ENCODE peak calls at places on chromosomes 6 and 20, in six cellular contexts. J is posterior cingulate gyrus, Z is left cardiac atrium, S is RWPE1, O is right cardiac atrium, D is non-pigmented ciliary epithelial cell. A is an unnamed sample.

GRCh38 chr20:49398401-49399144 is 83.9 kb downstream of the KCNB1 start:
- DNase-seq in J (no peak), Z (no peak), S (peak; percentile 36), O (no peak), D (no peak), A (no peak)

GRCh38 chr6:138374815-138375214 is 2.9 kb upstream of the SMIM28 start:
- DNase-seq in J (no peak), Z (no peak), S (no peak), O (no peak), D (no peak), A (no peak)

GRCh38 chr6:5767471-5767870 is 239.3 kb downstream of the NRN1 start:
- DNase-seq in J (no peak), Z (no peak), S (no peak), O (no peak), D (no peak), A (no peak)

GRCh38 chr6:110951986-110952794 is 6.3 kb upstream of the GTF3C6 start:
- DNase-seq in J (no peak), Z (no peak), S (peak; percentile 69), O (no peak), D (no peak), A (no peak)

GRCh38 chr6:157962601-157963084 is 19.0 kb upstream of the SYNJ2 start:
- DNase-seq in J (no peak), Z (no peak), S (no peak), O (no peak), D (peak; percentile 53), A (no peak)

GRCh38 chr6:90194371-90194841 is 102.2 kb downstream of the BACH2 start:
- DNase-seq in J (no peak), Z (no peak), S (no peak), O (no peak), D (peak; percentile 72), A (no peak)

GRCh38 chr6:71043902-71044301 is 87.0 kb upstream of the B3GAT2 start:
- DNase-seq in J (no peak), Z (no peak), S (no peak), O (no peak), D (no peak), A (no peak)

GRCh38 chr6:341914-342831 is 49.4 kb upstream of the IRF4 start:
- DNase-seq in J (no peak), Z (no peak), S (no peak), O (no peak), D (no peak), A (no peak)

GRCh38 chr20:44465001-44465560 is 10.6 kb upstream of the TTPAL start:
- DNase-seq in J (no peak), Z (no peak), S (no peak), O (no peak), D (no peak), A (no peak)

GRCh38 chr6:155493694-155494143 is 38.1 kb upstream of the NOX3 start:
- DNase-seq in J (no peak), Z (peak; percentile 40), S (peak; percentile 95), O (peak; percentile 46), D (peak; percentile 100), A (no peak)

GRCh38 chr6:160222491-160222890 is 36.1 kb downstream of the SLC22A2 start:
- DNase-seq in J (no peak), Z (no peak), S (no peak), O (no peak), D (no peak), A (no peak)

GRCh38 chr20:8790442-8791074 is 278.3 kb upstream of the PLCB4 start:
- DNase-seq in J (no peak), Z (no peak), S (peak; percentile 30), O (no peak), D (peak; percentile 15), A (no peak)

GRCh38 chr6:139349464-139350020 is 24.9 kb downstream of the CITED2 start:
- DNase-seq in J (no peak), Z (no peak), S (peak; percentile 29), O (no peak), D (no peak), A (no peak)

GRCh38 chr6:95648636-95649035 is 71.3 kb downstream of the MANEA start:
- DNase-seq in J (no peak), Z (no peak), S (no peak), O (no peak), D (no peak), A (no peak)

GRCh38 chr6:3535716-3536435 is 79.0 kb upstream of the SLC22A23 start:
- DNase-seq in J (no peak), Z (no peak), S (no peak), O (no peak), D (no peak), A (no peak)

GRCh38 chr6:13916230-13916944 is 8.4 kb upstream of the RNF182 start:
- DNase-seq in J (no peak), Z (no peak), S (no peak), O (no peak), D (no peak), A (no peak)

GRCh38 chr6:34656378-34657036 is 40.1 kb downstream of the ILRUN start:
- DNase-seq in J (no peak), Z (no peak), S (no peak), O (no peak), D (peak; percentile 48), A (no peak)

GRCh38 chr20:25525857-25526256 is 59.5 kb downstream of the NINL start:
- DNase-seq in J (no peak), Z (no peak), S (peak; percentile 51), O (no peak), D (peak; percentile 98), A (no peak)

GRCh38 chr20:48682529-48683385 is 145.0 kb downstream of the PREX1 start:
- DNase-seq in J (peak; percentile 70), Z (peak; percentile 92), S (peak; percentile 84), O (peak; percentile 88), D (peak; percentile 81), A (no peak)

GRCh38 chr6:110664933-110665332 is 150.3 kb downstream of the CDK19 start:
- DNase-seq in J (no peak), Z (no peak), S (no peak), O (no peak), D (no peak), A (no peak)

GRCh38 chr6:87982134-87982533 is 65.5 kb upstream of the SPACA1 start:
- DNase-seq in J (no peak), Z (no peak), S (no peak), O (no peak), D (no peak), A (no peak)

GRCh38 chr6:52426667-52427066 is 6.5 kb downstream of the EFHC1 start:
- DNase-seq in J (no peak), Z (no peak), S (no peak), O (no peak), D (no peak), A (no peak)

A was measured in CD8-positive, alpha-beta T cell.